ENCODE peak calls at places on chromosomes 12 and 14, in eight cellular contexts. H is GM12878; J is activated naive CD4-positive, alpha-beta T cell treated with anti-CD3 and anti-CD28 coated beads for 36 hours; X is stimulated activated CD4-positive, alpha-beta T cell treated with anti-CD3 and anti-CD28 coated beads, Interleukin-1b, Interleukin-23, amount 100 ng/mL, for 48 hours; W is fibroblast of the aortic adventitia; K is nephron progenitor cell; R is naive B cell; A is Calu3. N is an unnamed sample.

GRCh38 chr12:4282103-4282891 is 8.7 kb downstream of the CCND2 start:
- DNase-seq in H (no peak), J (no peak), X (no peak), W (no peak), K (no peak), R (no peak), A (no peak), N (no peak)

GRCh38 chr14:101293609-101294008 is 267.7 kb upstream of the DIO3 start:
- DNase-seq in H (no peak), J (no peak), X (no peak), W (no peak), K (no peak), R (no peak), A (no peak), N (no peak)

GRCh38 chr14:74988131-74988530 is 14.6 kb upstream of the EIF2B2 start:
- DNase-seq in H (no peak), J (no peak), X (no peak), W (peak), K (no peak), R (no peak), A (peak), N (no peak)

GRCh38 chr12:125902991-125903390 is 837.8 kb downstream of the AACS start:
- DNase-seq in H (no peak), J (no peak), X (no peak), W (no peak), K (no peak), R (no peak), A (no peak), N (no peak)

GRCh38 chr12:106919910-106920544 is 35.7 kb upstream of the TMEM263 start:
- DNase-seq in H (no peak), J (peak), X (no peak), W (peak), K (peak), R (peak), A (peak), N (peak)

GRCh38 chr12:1332327-1332726 is 262.1 kb downstream of the FBXL14 start:
- DNase-seq in H (no peak), J (no peak), X (no peak), W (peak), K (no peak), R (no peak), A (peak), N (no peak)

GRCh38 chr12:42638011-42638410 is 48.5 kb upstream of the PRICKLE1 start:
- DNase-seq in H (no peak), J (no peak), X (no peak), W (no peak), K (no peak), R (no peak), A (no peak), N (no peak)

GRCh38 chr12:110622582-110622981 is 8.7 kb downstream of the TCTN1 start:
- DNase-seq in H (no peak), J (no peak), X (no peak), W (no peak), K (peak), R (no peak), A (no peak), N (no peak)

GRCh38 chr14:96795443-96795842 is 1.7 kb upstream of the VRK1 start:
- DNase-seq in H (no peak), J (no peak), X (no peak), W (no peak), K (no peak), R (no peak), A (no peak), N (no peak)

GRCh38 chr12:68631177-68631576 is 20.5 kb downstream of the RAP1B start:
- DNase-seq in H (no peak), J (no peak), X (no peak), W (peak), K (no peak), R (no peak), A (no peak), N (no peak)

GRCh38 chr12:22551624-22552023 is 7.3 kb upstream of the C2CD5 start:
- DNase-seq in H (no peak), J (no peak), X (no peak), W (no peak), K (no peak), R (no peak), A (no peak), N (no peak)

GRCh38 chr12:54378791-54379400 is 5.6 kb downstream of the ZNF385A start:
- DNase-seq in H (no peak), J (no peak), X (no peak), W (no peak), K (peak), R (no peak), A (peak), N (no peak)

GRCh38 chr12:131783915-131784541 is 44.2 kb upstream of the MMP17 start:
- DNase-seq in H (peak), J (no peak), X (no peak), W (peak), K (no peak), R (no peak), A (no peak), N (no peak)

GRCh38 chr12:26736563-26737486 is 96.2 kb downstream of the ITPR2 start:
- DNase-seq in H (no peak), J (no peak), X (no peak), W (peak), K (no peak), R (no peak), A (no peak), N (no peak)

GRCh38 chr12:93573552-93574223 is 1.2 kb downstream of the SOCS2 start:
- DNase-seq in H (no peak), J (peak), X (peak), W (peak), K (peak), R (no peak), A (no peak), N (no peak)

GRCh38 chr12:1474059-1474537 is 120.3 kb downstream of the FBXL14 start:
- DNase-seq in H (no peak), J (peak), X (peak), W (peak), K (no peak), R (no peak), A (no peak), N (no peak)

GRCh38 chr14:26531894-26532293 is 65.9 kb downstream of the NOVA1 start:
- DNase-seq in H (no peak), J (no peak), X (no peak), W (peak), K (no peak), R (no peak), A (no peak), N (no peak)

GRCh38 chr12:117903441-117903840 is 65.3 kb downstream of the KSR2 start:
- DNase-seq in H (no peak), J (no peak), X (no peak), W (no peak), K (no peak), R (no peak), A (no peak), N (no peak)

GRCh38 chr14:58298477-58298879 is at the start of gene ARID4A:
- DNase-seq in H (no peak), J (no peak), X (peak), W (no peak), K (peak), R (no peak), A (no peak), N (no peak)

GRCh38 chr14:68666206-68666730 is 126.6 kb downstream of the ZFP36L1 start:
- DNase-seq in H (no peak), J (no peak), X (no peak), W (peak), K (no peak), R (no peak), A (no peak), N (no peak)